ENCODE peak calls at places on chromosomes 5 and 9, in seven cellular contexts. One of them, this sample, is unnamed.

GRCh38 chr5:31377284-31377946 is 154.5 kb downstream of the DROSHA start:
- DNase-seq in KBM-7: no peak
- DNase-seq in kidney tubule cell: no peak
- DNase-seq in NCI-H187 treated with DMSO at 0.1 percent for 48 hours: no peak
- DNase-seq in HTR-8/SVneo: no peak
- DNase-seq in left lobe of liver: no peak
- DNase-seq in RKO: no peak
- DNase-seq in this sample: no peak

GRCh38 chr9:70220216-70220615 is 38.6 kb upstream of the SMC5 start:
- DNase-seq in kidney tubule cell: no peak
- DNase-seq in NCI-H187 treated with DMSO at 0.1 percent for 48 hours: no peak
- DNase-seq in HTR-8/SVneo: no peak
- DNase-seq in RKO: no peak
- DNase-seq in KBM-7: no peak
- DNase-seq in left lobe of liver: no peak
- DNase-seq in this sample: no peak

GRCh38 chr5:158938181-158938580 is 161.5 kb downstream of the EBF1 start:
- DNase-seq in HTR-8/SVneo: no peak
- DNase-seq in RKO: no peak
- DNase-seq in kidney tubule cell: no peak
- DNase-seq in left lobe of liver: no peak
- DNase-seq in NCI-H187 treated with DMSO at 0.1 percent for 48 hours: no peak
- DNase-seq in KBM-7: no peak
- DNase-seq in this sample: no peak

GRCh38 chr5:103273952-103274351 is 15.4 kb downstream of the MACIR start:
- DNase-seq in KBM-7: no peak
- DNase-seq in RKO: no peak
- DNase-seq in kidney tubule cell: no peak
- DNase-seq in NCI-H187 treated with DMSO at 0.1 percent for 48 hours: no peak
- DNase-seq in left lobe of liver: no peak
- DNase-seq in HTR-8/SVneo: no peak
- DNase-seq in this sample: no peak

GRCh38 chr5:143108498-143109128 is 294.9 kb downstream of the NR3C1 start:
- DNase-seq in NCI-H187 treated with DMSO at 0.1 percent for 48 hours: no peak
- DNase-seq in KBM-7: no peak
- DNase-seq in RKO: no peak
- DNase-seq in kidney tubule cell: peak; percentile 30
- DNase-seq in HTR-8/SVneo: no peak
- DNase-seq in left lobe of liver: peak; percentile 85
- DNase-seq in this sample: no peak

GRCh38 chr5:68345166-68345565 is 129.6 kb downstream of the PIK3R1 start:
- DNase-seq in left lobe of liver: no peak
- DNase-seq in HTR-8/SVneo: no peak
- DNase-seq in KBM-7: no peak
- DNase-seq in NCI-H187 treated with DMSO at 0.1 percent for 48 hours: no peak
- DNase-seq in kidney tubule cell: no peak
- DNase-seq in RKO: no peak
- DNase-seq in this sample: no peak

GRCh38 chr9:83972286-83972685 is 7.7 kb downstream of the HNRNPK start:
- DNase-seq in NCI-H187 treated with DMSO at 0.1 percent for 48 hours: no peak
- DNase-seq in kidney tubule cell: no peak
- DNase-seq in left lobe of liver: no peak
- DNase-seq in KBM-7: peak; percentile 39
- DNase-seq in RKO: no peak
- DNase-seq in HTR-8/SVneo: no peak
- DNase-seq in this sample: no peak

GRCh38 chr9:128344931-128345605 is 4.7 kb downstream of the SLC27A4 start:
- DNase-seq in RKO: no peak
- DNase-seq in HTR-8/SVneo: no peak
- DNase-seq in NCI-H187 treated with DMSO at 0.1 percent for 48 hours: no peak
- DNase-seq in KBM-7: no peak
- DNase-seq in left lobe of liver: no peak
- DNase-seq in kidney tubule cell: no peak
- DNase-seq in this sample: no peak

GRCh38 chr5:161380550-161380949 is 166.0 kb downstream of the GABRB2 start:
- DNase-seq in NCI-H187 treated with DMSO at 0.1 percent for 48 hours: no peak
- DNase-seq in KBM-7: no peak
- DNase-seq in left lobe of liver: no peak
- DNase-seq in HTR-8/SVneo: no peak
- DNase-seq in RKO: no peak
- DNase-seq in kidney tubule cell: no peak
- DNase-seq in this sample: no peak

GRCh38 chr5:10719965-10720364 is 41.1 kb downstream of the DAP start:
- DNase-seq in NCI-H187 treated with DMSO at 0.1 percent for 48 hours: no peak
- DNase-seq in HTR-8/SVneo: no peak
- DNase-seq in RKO: peak; percentile 86
- DNase-seq in KBM-7: no peak
- DNase-seq in kidney tubule cell: peak; percentile 100
- DNase-seq in left lobe of liver: no peak
- DNase-seq in this sample: no peak

GRCh38 chr9:114238919-114239879 is 83.7 kb upstream of the ORM1 start:
- DNase-seq in kidney tubule cell: no peak
- DNase-seq in left lobe of liver: no peak
- DNase-seq in HTR-8/SVneo: no peak
- DNase-seq in RKO: peak; percentile 33
- DNase-seq in KBM-7: no peak
- DNase-seq in NCI-H187 treated with DMSO at 0.1 percent for 48 hours: no peak
- DNase-seq in this sample: no peak

GRCh38 chr5:53488195-53488594 is 7.8 kb downstream of the FST start:
- DNase-seq in left lobe of liver: no peak
- DNase-seq in HTR-8/SVneo: no peak
- DNase-seq in KBM-7: no peak
- DNase-seq in RKO: no peak
- DNase-seq in NCI-H187 treated with DMSO at 0.1 percent for 48 hours: no peak
- DNase-seq in kidney tubule cell: no peak
- DNase-seq in this sample: no peak

GRCh38 chr9:19648672-19649071 is 140.2 kb downstream of the SLC24A2 start:
- DNase-seq in kidney tubule cell: no peak
- DNase-seq in RKO: no peak
- DNase-seq in left lobe of liver: no peak
- DNase-seq in NCI-H187 treated with DMSO at 0.1 percent for 48 hours: no peak
- DNase-seq in HTR-8/SVneo: no peak
- DNase-seq in KBM-7: no peak
- DNase-seq in this sample: no peak

GRCh38 chr9:110208031-110208430 is at the start of gene C9orf152:
- DNase-seq in left lobe of liver: peak; percentile 79
- DNase-seq in HTR-8/SVneo: no peak
- DNase-seq in KBM-7: no peak
- DNase-seq in NCI-H187 treated with DMSO at 0.1 percent for 48 hours: no peak
- DNase-seq in kidney tubule cell: no peak
- DNase-seq in RKO: no peak
- DNase-seq in this sample: no peak

GRCh38 chr5:68884893-68885292 is 208.9 kb upstream of the SLC30A5 start:
- DNase-seq in NCI-H187 treated with DMSO at 0.1 percent for 48 hours: no peak
- DNase-seq in KBM-7: peak; percentile 10
- DNase-seq in left lobe of liver: no peak
- DNase-seq in HTR-8/SVneo: peak; percentile 9
- DNase-seq in RKO: peak; percentile 52
- DNase-seq in kidney tubule cell: peak; percentile 15
- DNase-seq in this sample: no peak

GRCh38 chr5:132410451-132411381 is 41.2 kb downstream of the SLC22A5 start:
- DNase-seq in HTR-8/SVneo: peak; percentile 64
- DNase-seq in KBM-7: peak; percentile 84
- DNase-seq in kidney tubule cell: peak; percentile 80
- DNase-seq in RKO: peak; percentile 84
- DNase-seq in NCI-H187 treated with DMSO at 0.1 percent for 48 hours: no peak
- DNase-seq in left lobe of liver: peak; percentile 90
- DNase-seq in this sample: no peak

GRCh38 chr5:42306287-42306686 is 117.0 kb upstream of the GHR start:
- DNase-seq in KBM-7: no peak
- DNase-seq in kidney tubule cell: no peak
- DNase-seq in left lobe of liver: no peak
- DNase-seq in NCI-H187 treated with DMSO at 0.1 percent for 48 hours: no peak
- DNase-seq in HTR-8/SVneo: no peak
- DNase-seq in RKO: no peak
- DNase-seq in this sample: no peak

GRCh38 chr5:167982-168660 is 23.2 kb upstream of the LRRC14B start:
- DNase-seq in left lobe of liver: no peak
- DNase-seq in RKO: peak; percentile 48
- DNase-seq in NCI-H187 treated with DMSO at 0.1 percent for 48 hours: no peak
- DNase-seq in kidney tubule cell: peak; percentile 90
- DNase-seq in KBM-7: no peak
- DNase-seq in HTR-8/SVneo: peak; percentile 93
- DNase-seq in this sample: no peak

GRCh38 chr9:105114956-105115728 is 129.3 kb upstream of the SLC44A1 start:
- DNase-seq in HTR-8/SVneo: no peak
- DNase-seq in KBM-7: peak; percentile 92
- DNase-seq in left lobe of liver: peak; percentile 50
- DNase-seq in kidney tubule cell: peak; percentile 48
- DNase-seq in RKO: no peak
- DNase-seq in NCI-H187 treated with DMSO at 0.1 percent for 48 hours: no peak
- DNase-seq in this sample: no peak

GRCh38 chr9:36158917-36159316 is 10.3 kb upstream of the CCIN start:
- DNase-seq in kidney tubule cell: no peak
- DNase-seq in RKO: no peak
- DNase-seq in NCI-H187 treated with DMSO at 0.1 percent for 48 hours: no peak
- DNase-seq in KBM-7: no peak
- DNase-seq in left lobe of liver: no peak
- DNase-seq in HTR-8/SVneo: no peak
- DNase-seq in this sample: no peak

GRCh38 chr9:27333241-27334052 is 36.5 kb upstream of the EQTN start:
- DNase-seq in NCI-H187 treated with DMSO at 0.1 percent for 48 hours: peak; percentile 39
- DNase-seq in RKO: peak; percentile 79
- DNase-seq in left lobe of liver: peak; percentile 60
- DNase-seq in KBM-7: peak; percentile 91
- DNase-seq in kidney tubule cell: peak; percentile 81
- DNase-seq in HTR-8/SVneo: peak; percentile 53
- DNase-seq in this sample: no peak

GRCh38 chr9:13088734-13089427 is 190.6 kb downstream of the MPDZ start:
- DNase-seq in HTR-8/SVneo: peak; percentile 50
- DNase-seq in left lobe of liver: peak; percentile 69
- DNase-seq in KBM-7: peak; percentile 61
- DNase-seq in kidney tubule cell: peak; percentile 59
- DNase-seq in RKO: peak; percentile 58
- DNase-seq in NCI-H187 treated with DMSO at 0.1 percent for 48 hours: peak; percentile 41
- DNase-seq in this sample: peak; percentile 49

GRCh38 chr5:62112689-62113220 is 193.3 kb upstream of the KIF2A start:
- DNase-seq in kidney tubule cell: peak; percentile 22
- DNase-seq in KBM-7: no peak
- DNase-seq in NCI-H187 treated with DMSO at 0.1 percent for 48 hours: no peak
- DNase-seq in HTR-8/SVneo: no peak
- DNase-seq in left lobe of liver: no peak
- DNase-seq in RKO: no peak
- DNase-seq in this sample: no peak

This sample was measured in NCI-H1436 treated with DMSO at 0.1 percent for 48 hours.